ENCODE peak calls at places on chromosomes 2 and 18, in six cellular contexts. R, N, K, F, A and U are unnamed samples.

GRCh38 chr18:23618862-23619387 is 32.6 kb upstream of the NPC1 start:
- DNase-seq in K (peak; percentile 66), A (no peak), F (no peak), N (no peak), R (no peak), U (no peak)

GRCh38 chr2:1754046-1754445 is 9.7 kb upstream of the PXDN start:
- DNase-seq in R (no peak), N (no peak), A (no peak), F (no peak), K (no peak), U (no peak)

GRCh38 chr18:23752796-23753195 is 63.5 kb downstream of the LAMA3 start:
- DNase-seq in N (no peak), K (no peak), R (no peak), F (no peak), A (no peak), U (no peak)

GRCh38 chr2:206232287-206233035 is 42.0 kb upstream of the ZDBF2 start:
- DNase-seq in R (no peak), A (no peak), F (no peak), N (no peak), K (no peak), U (no peak)

GRCh38 chr2:74238879-74239278 is 40.5 kb downstream of the MTHFD2 start:
- DNase-seq in K (no peak), A (peak; percentile 23), N (no peak), R (no peak), F (peak; percentile 48), U (peak; percentile 55)

GRCh38 chr2:16128746-16129610 is 188.6 kb downstream of the MYCN start:
- DNase-seq in R (no peak), K (no peak), A (no peak), N (no peak), F (no peak), U (no peak)

GRCh38 chr2:72103690-72104089 is 44.0 kb downstream of the CYP26B1 start:
- DNase-seq in A (no peak), F (no peak), N (no peak), R (no peak), K (no peak), U (no peak)

GRCh38 chr2:240346015-240346752 is 89.3 kb upstream of the GPC1 start:
- DNase-seq in A (no peak), F (no peak), R (no peak), N (no peak), K (peak; percentile 43), U (no peak)

GRCh38 chr2:51103205-51103604 is 71.3 kb upstream of the NRXN1 start:
- DNase-seq in K (no peak), N (peak; percentile 7), F (peak; percentile 75), A (peak; percentile 51), R (no peak), U (no peak)

GRCh38 chr2:42659601-42660000 is 91.2 kb downstream of the MTA3 start:
- DNase-seq in A (peak; percentile 22), F (no peak), R (no peak), N (no peak), K (no peak), U (no peak)

GRCh38 chr2:208722737-208723136 is 316.1 kb downstream of the PTH2R start:
- DNase-seq in R (no peak), A (no peak), F (no peak), K (no peak), N (no peak), U (no peak)

GRCh38 chr18:50869150-50869549 is 9.8 kb upstream of the ME2 start:
- DNase-seq in R (no peak), A (no peak), F (no peak), K (no peak), N (no peak), U (no peak)

GRCh38 chr2:15195723-15196270 is 365.3 kb downstream of the NBAS start:
- DNase-seq in R (no peak), K (no peak), F (peak; percentile 42), A (no peak), N (no peak), U (no peak)

GRCh38 chr2:176139621-176140020 is 10.1 kb downstream of the HOXD8 start:
- DNase-seq in K (no peak), N (no peak), R (no peak), F (no peak), A (no peak), U (no peak)

GRCh38 chr2:205188516-205189138 is 493.7 kb upstream of the NRP2 start:
- DNase-seq in A (peak; percentile 42), F (no peak), K (no peak), R (no peak), N (peak; percentile 37), U (peak; percentile 70)

GRCh38 chr2:26696352-26696816 is 3.9 kb downstream of the KCNK3 start:
- DNase-seq in R (peak; percentile 25), F (peak; percentile 97), N (no peak), K (peak; percentile 94), A (peak; percentile 97), U (no peak)

GRCh38 chr2:9914384-9915065 is 37.0 kb upstream of the GRHL1 start:
- DNase-seq in R (no peak), A (peak; percentile 76), K (no peak), N (peak; percentile 17), F (peak; percentile 92), U (no peak)

GRCh38 chr2:55156326-55156725 is 75.8 kb downstream of the CLHC1 start:
- DNase-seq in A (peak; percentile 75), K (no peak), F (no peak), R (no peak), N (no peak), U (no peak)

GRCh38 chr18:44047585-44047984 is 633.1 kb upstream of the SETBP1 start:
- DNase-seq in A (no peak), N (no peak), F (no peak), R (no peak), K (no peak), U (no peak)

GRCh38 chr18:22253676-22254075 is 84.3 kb downstream of the GATA6 start:
- DNase-seq in R (no peak), A (no peak), N (no peak), K (no peak), F (no peak), U (no peak)

GRCh38 chr2:210895132-210895531 is 338.7 kb downstream of the CPS1 start:
- DNase-seq in R (no peak), K (no peak), F (peak; percentile 46), N (no peak), A (no peak), U (no peak)

GRCh38 chr18:12946549-12947354 is 1.1 kb upstream of the SEH1L start:
- DNase-seq in K (no peak), N (peak; percentile 47), F (peak; percentile 56), R (no peak), A (peak; percentile 88), U (peak; percentile 94)

GRCh38 chr2:44342854-44343253 is 18.4 kb downstream of the PREPL start:
- DNase-seq in N (no peak), F (peak; percentile 55), K (no peak), A (no peak), R (no peak), U (no peak)

GRCh38 chr2:8229546-8229986 is 452.3 kb upstream of the ID2 start:
- DNase-seq in K (no peak), A (peak; percentile 77), R (no peak), N (peak; percentile 41), F (peak; percentile 68), U (peak; percentile 31)

GRCh38 chr2:99939135-99939534 is 203.3 kb downstream of the AFF3 start:
- DNase-seq in R (no peak), N (no peak), F (no peak), K (no peak), A (no peak), U (no peak)

GRCh38 chr2:221486106-221486505 is 86.0 kb downstream of the EPHA4 start:
- DNase-seq in A (no peak), R (no peak), F (no peak), K (no peak), N (no peak), U (no peak)

GRCh38 chr18:77177009-77177408 is 44.4 kb upstream of the MBP start:
- DNase-seq in K (no peak), F (peak; percentile 60), R (no peak), A (peak; percentile 43), N (no peak), U (no peak)

GRCh38 chr18:25465152-25465790 is 113.3 kb upstream of the ZNF521 start:
- DNase-seq in N (no peak), F (no peak), K (no peak), R (no peak), A (no peak), U (no peak)

GRCh38 chr18:80109676-80110078 is 615 bp downstream of the ADNP2 start:
- DNase-seq in N (peak; percentile 46), A (peak; percentile 14), K (peak; percentile 65), R (no peak), F (peak; percentile 25), U (no peak)

GRCh38 chr2:68282814-68283812 is 30.8 kb upstream of the PPP3R1 start:
- DNase-seq in N (no peak), A (peak; percentile 27), F (peak; percentile 55), K (no peak), R (no peak), U (peak; percentile 16)

GRCh38 chr2:138274421-138275291 is 226.9 kb upstream of the SPOPL start:
- DNase-seq in N (peak; percentile 19), K (no peak), A (peak; percentile 57), F (peak; percentile 89), R (no peak), U (no peak)

GRCh38 chr2:45938649-45939511 is 287.4 kb downstream of the PRKCE start:
- DNase-seq in A (peak; percentile 94), N (peak; percentile 84), K (no peak), R (peak; percentile 52), F (peak; percentile 99), U (peak; percentile 94)
- TF ChIP-seq CTCF in A (no peak), N (no peak), K (no peak), R (no peak), F (no peak), U (no peak)

GRCh38 chr2:177843188-177843587 is 229.4 kb downstream of the PDE11A start:
- DNase-seq in A (no peak), F (no peak), K (no peak), R (no peak), N (no peak), U (no peak)
- TF ChIP-seq CTCF in A (no peak), F (no peak), K (no peak), R (no peak), N (no peak), U (no peak)

GRCh38 chr2:149606251-149606811 is 18.8 kb upstream of the MMADHC start:
- DNase-seq in A (peak; percentile 55), N (no peak), F (peak; percentile 67), R (no peak), K (no peak), U (no peak)

GRCh38 chr2:149612122-149612521 is 24.5 kb upstream of the MMADHC start:
- DNase-seq in R (no peak), K (no peak), F (peak; percentile 72), N (no peak), A (peak; percentile 62), U (no peak)

GRCh38 chr2:149613712-149614111 is 26.1 kb upstream of the MMADHC start:
- DNase-seq in F (no peak), A (peak; percentile 35), N (no peak), R (no peak), K (no peak), U (peak; percentile 78)

GRCh38 chr2:149617057-149617456 is 29.5 kb upstream of the MMADHC start:
- DNase-seq in R (no peak), A (peak; percentile 30), F (peak; percentile 71), N (no peak), K (no peak), U (no peak)

GRCh38 chr2:149611100-149611820 is 23.7 kb upstream of the MMADHC start:
- DNase-seq in F (peak; percentile 13), N (no peak), K (no peak), A (no peak), R (no peak), U (no peak)
- TF ChIP-seq CTCF in F (peak; percentile 30), N (no peak), K (no peak), A (no peak), R (no peak), U (peak; percentile 32)

GRCh38 chr2:170530284-170530745 is 184.8 kb upstream of the SP5 start:
- DNase-seq in K (peak; percentile 77), N (peak; percentile 79), A (peak; percentile 60), F (peak; percentile 74), R (peak; percentile 23), U (no peak)
- TF ChIP-seq CTCF in K (no peak), N (no peak), A (no peak), F (no peak), R (no peak), U (no peak)